ENCODE peak calls at places on chromosomes 11 and 22, in four cellular contexts. S, U, L and T are unnamed samples.

GRCh38 chr11:68409748-68410344 is 50.7 kb upstream of the PPP6R3 start:
- DNase-seq in L (no peak), S (no peak), U (no peak), T (no peak)

GRCh38 chr22:37905534-37906363 is at the start of gene MICALL1:
- DNase-seq in U (peak; percentile 87), S (peak; percentile 82), L (peak; percentile 67), T (peak; percentile 81)

GRCh38 chr22:46684706-46685105 is 53.3 kb downstream of the CERK start:
- DNase-seq in U (no peak), S (no peak), L (no peak), T (no peak)

GRCh38 chr11:95140397-95141030 is 50.9 kb downstream of the ENDOD1 start:
- DNase-seq in L (peak; percentile 76), U (peak; percentile 23), S (no peak), T (no peak)

GRCh38 chr11:57094206-57094940 is 87.4 kb upstream of the LRRC55 start:
- DNase-seq in S (no peak), L (peak; percentile 21), U (no peak), T (no peak)

GRCh38 chr11:96314326-96315050 is 28.5 kb downstream of the MAML2 start:
- DNase-seq in S (no peak), L (peak; percentile 72), U (no peak), T (no peak)

GRCh38 chr11:94400075-94400838 is 962 bp downstream of the GPR83 start:
- DNase-seq in L (no peak), S (no peak), U (no peak), T (no peak)

GRCh38 chr11:88352139-88352538 is 14.6 kb upstream of the CTSC start:
- DNase-seq in U (no peak), S (no peak), L (peak; percentile 30), T (no peak)

GRCh38 chr22:49377306-49377705 is 450.4 kb downstream of the BRD1 start:
- DNase-seq in U (no peak), S (no peak), L (no peak), T (no peak)

GRCh38 chr22:26702906-26703830 is 45.8 kb downstream of the MIAT start:
- DNase-seq in S (no peak), U (no peak), L (peak; percentile 90), T (no peak)

DNA sequence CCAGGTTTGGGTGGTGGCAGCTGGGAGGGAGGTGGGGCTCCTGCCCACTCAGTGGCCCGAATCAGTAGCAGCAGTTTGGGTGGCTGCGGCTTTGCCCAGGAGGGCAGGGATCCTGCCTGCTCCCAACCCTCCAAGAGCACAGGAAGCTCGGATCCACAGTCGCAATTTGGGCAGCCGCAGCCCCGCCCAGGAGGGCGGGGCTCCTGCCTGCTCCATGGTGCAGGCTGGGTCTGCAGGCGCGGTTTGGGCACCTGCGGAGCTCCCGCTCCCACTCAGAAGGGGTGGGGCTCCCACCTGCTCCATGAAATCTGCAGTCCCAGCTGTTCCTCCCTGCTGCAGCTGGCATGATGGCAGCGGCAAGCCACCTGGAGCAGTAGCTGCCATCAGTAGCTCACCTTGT is 38.1 kb upstream of the CALCB start:
- DNase-seq in S (peak; percentile 76), U (peak; percentile 10), L (no peak), T (no peak)
- TF ChIP-seq CTCF in S (no peak), U (no peak), L (no peak), T (no peak)

GRCh38 chr22:17083811-17084540 is 824 bp upstream of the IL17RA start:
- DNase-seq in S (peak; percentile 19), U (no peak), L (no peak), T (no peak)

GRCh38 chr22:17086301-17086700 is 1.5 kb downstream of the IL17RA start:
- DNase-seq in S (no peak), U (no peak), L (no peak), T (no peak)

GRCh38 chr22:17086750-17087149 is 1.9 kb downstream of the IL17RA start:
- DNase-seq in L (no peak), S (no peak), U (no peak), T (peak; percentile 31)

GRCh38 chr22:17084554-17085276 is at the start of gene IL17RA:
- DNase-seq in L (peak; percentile 84), U (peak; percentile 98), S (peak; percentile 97), T (peak; percentile 90)

DNA sequence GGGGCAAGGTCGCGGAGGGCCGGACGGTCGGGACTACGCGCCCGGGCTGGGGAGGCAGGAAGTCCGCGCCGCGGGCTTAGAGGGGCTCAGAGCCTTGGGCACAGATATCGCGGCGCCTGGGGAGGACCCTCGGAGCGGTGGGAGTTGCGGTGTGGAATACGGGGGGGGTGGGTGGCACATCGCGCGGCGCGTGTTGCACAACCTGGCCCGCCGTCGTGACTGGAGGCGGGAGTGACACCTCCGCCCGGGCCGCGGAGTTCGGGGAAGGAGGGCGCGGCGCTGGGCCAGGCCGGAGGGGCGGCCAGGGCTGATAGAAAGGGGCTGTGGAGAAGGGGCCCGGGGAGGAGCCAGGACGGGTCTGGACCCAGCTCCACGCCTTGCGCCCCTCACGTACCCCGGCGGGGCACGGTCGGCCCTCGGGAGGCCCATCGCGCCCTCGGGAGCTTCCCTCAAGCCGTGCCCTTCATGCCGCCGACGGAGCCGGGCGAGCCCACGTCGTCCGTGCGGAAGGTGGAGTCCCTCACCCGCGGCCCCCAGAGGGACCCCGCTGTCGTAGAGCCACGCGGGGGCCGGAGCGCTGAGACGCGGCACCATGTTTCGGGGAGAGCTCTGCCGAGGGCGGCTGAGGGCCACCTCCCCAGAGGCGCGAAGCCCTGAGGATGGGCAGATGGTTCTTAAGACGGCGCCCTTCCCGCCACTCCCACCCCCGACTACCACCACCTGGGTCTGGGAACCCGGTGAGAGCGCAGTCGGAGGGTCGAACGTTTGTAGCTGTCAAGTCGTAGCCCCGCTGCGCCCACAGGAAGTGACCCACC is 684 bp downstream of the IL17RA start:
- DNase-seq in L (no peak), U (peak; percentile 61), S (peak; percentile 46), T (peak; percentile 38)
- H3K27ac ChIP-seq in L (peak overlapping the region; percentile 81), U (peak overlapping the region; percentile 81), S (no peak overlapping the region), T (peak overlapping the region; percentile 79)

DNA sequence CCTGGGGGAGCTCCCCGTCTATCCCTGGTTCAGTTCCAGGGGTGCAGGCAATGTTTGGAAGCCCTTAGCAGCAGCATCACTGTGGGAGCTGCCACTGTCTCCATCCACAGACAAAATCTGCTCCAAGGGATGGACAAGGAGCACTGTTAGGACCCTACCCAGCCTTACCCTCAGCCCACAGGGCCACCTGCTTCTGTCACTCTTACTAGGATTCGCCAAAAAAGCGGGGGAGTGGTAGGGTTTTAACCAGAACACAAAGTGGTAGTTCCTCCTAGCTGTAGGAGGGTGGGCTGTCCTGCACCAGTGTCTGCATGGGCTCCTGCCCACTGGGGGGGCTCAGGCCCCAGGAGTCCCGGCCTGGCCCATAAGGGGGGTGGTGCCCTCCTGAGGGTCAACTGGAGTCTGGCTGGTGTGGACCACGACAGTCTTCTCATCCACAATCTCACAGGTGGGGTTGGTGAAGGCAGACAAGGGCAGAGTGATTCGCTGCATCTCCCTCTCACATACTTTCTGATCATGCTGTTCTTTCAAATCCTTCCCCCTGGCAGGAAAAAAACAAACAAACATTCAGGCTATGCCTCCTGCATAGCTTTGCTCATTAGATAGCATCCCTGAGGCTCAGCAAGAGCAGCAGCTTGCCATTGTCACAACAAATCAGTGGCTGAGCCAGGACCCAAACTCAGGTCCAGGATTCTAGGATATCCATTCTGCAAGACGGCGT is 9.4 kb downstream of the PIK3IP1 start:
- DNase-seq in S (no peak), L (no peak), U (no peak), T (no peak)
- H3K4me1 ChIP-seq in S (no peaks in the 10 kb centered on the region), L (no peaks in the 10 kb centered on the region), U (peaks cover 3% of the 10 kb centered on the region), T (peaks cover 99% of the 10 kb centered on the region)

DNA sequence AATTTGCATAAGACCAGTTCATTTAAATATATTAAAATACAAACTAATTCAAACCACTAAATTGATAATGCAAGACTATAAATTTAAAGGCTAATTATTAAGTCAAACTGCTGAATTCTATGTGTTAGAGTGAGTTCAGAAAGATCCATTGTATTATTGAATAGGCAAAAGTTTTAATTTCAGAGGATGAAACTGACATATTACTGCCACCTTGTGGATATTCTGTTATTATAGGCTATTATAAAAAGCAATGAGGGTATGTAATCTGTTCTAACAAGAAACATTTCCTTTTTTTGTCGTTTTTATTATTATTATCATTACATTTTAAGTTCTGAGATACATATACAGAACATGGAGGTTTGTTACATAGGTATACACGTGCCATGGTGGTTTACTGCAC is 20.9 kb upstream of the NAALAD2 start:
- DNase-seq in U (no peak), S (peak; percentile 18), L (no peak), T (no peak)
- TF ChIP-seq CTCF in U (no peak), S (no peak), L (peak; percentile 38), T (peak; percentile 26)

GRCh38 chr11:128724891-128725611 is 31.2 kb downstream of the FLI1 start:
- DNase-seq in S (no peak), U (no peak), L (no peak), T (no peak)
- H3K27ac ChIP-seq in S (no peak overlapping the region), U (no peak overlapping the region), L (no peak overlapping the region), T (no peak overlapping the region)

GRCh38 chr22:29380856-29381255 is 7.5 kb downstream of the AP1B1 start:
- DNase-seq in L (no peak), S (no peak), U (no peak), T (no peak)
- H3K4me1 ChIP-seq in L (no peaks in the 10 kb centered on the region), S (no peaks in the 10 kb centered on the region), U (peaks cover 22% of the 10 kb centered on the region), T (peaks cover 3% of the 10 kb centered on the region)

DNA sequence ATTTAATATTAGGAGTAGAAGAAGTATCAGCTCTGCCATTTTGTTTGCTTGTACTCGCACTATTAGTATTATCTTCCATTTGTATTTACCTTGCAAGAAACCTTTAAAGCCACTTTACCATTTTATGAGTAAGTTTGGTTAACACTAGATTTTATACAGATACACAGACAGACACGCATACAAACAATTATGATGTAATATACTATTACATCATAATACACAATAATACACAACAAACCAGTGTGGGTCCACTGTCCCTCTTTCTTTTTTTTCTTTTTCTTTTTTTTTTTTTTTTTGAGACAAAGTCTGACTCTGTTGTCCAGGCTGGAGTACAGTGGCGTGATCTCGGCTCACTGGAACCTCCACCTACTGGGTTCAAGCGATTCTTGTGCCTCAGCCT is 170.3 kb upstream of the NARS2 start:
- DNase-seq in L (no peak), S (no peak), U (no peak), T (no peak)
- TF ChIP-seq CTCF in L (no peak), S (no peak), U (no peak), T (no peak)

DNA sequence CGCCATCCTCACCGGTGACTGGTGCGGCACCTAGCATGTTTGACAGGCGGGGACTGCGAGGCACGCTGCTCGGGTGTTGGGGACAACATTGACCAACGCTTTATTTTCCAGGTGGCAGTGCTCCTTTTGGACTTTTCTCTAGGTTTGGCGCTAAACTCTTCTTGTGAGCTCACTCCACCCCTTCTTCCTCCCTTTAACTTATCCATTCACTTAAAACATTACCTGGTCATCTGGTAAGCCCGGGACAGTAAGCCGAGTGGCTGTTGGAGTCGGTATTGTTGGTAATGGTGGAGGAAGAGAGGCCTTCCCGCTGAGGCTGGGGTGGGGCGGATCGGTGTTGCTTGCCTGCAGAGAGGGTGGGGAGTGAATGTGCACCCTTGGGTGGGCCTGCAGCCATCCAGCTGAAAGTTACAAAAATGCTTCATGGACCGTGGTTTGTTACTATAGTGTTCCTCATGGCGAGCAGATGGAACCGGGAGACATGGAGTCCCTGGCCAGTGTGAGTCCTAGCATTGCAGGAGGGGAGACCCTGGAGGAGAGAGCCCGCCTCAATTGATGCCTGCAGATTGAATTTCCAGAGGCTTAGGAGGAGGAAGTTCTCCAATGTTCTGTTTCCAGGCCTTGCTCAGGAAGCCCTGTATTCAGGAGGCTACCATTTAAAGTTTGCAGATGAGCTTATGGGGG is 1.1 kb downstream of the NEAT1 start:
- DNase-seq in S (no peak), L (peak; percentile 32), U (no peak), T (no peak)
- H3K27ac ChIP-seq in S (no peak overlapping the region), L (peak overlapping the region; percentile 97), U (peak overlapping the region; percentile 98), T (peak overlapping the region; percentile 99)